ENCODE peak calls at places on chromosome 16, in ten cellular contexts. O is ELR; T is T-helper 2 cell; Q is central memory CD8-positive, alpha-beta T cell; N is ureter; S is omental fat pad; A is tibial artery; W is heart left ventricle; J is kidney; F is NCI-H1105 treated with DMSO at 0.1 percent for 48 hours. L is an unnamed sample.

GRCh38 chr16:51245306-51245705 is 94.2 kb upstream of the SALL1 start:
- DNase-seq in O (no peak), T (no peak), Q (no peak), N (no peak), S (no peak), A (no peak), W (no peak), J (no peak), F (no peak), L (no peak)

GRCh38 chr16:64051826-64052225 is 1070.0 kb downstream of the CDH11 start:
- DNase-seq in O (peak), T (no peak), Q (no peak), N (no peak), S (no peak), A (no peak), W (no peak), J (no peak), F (peak), L (no peak)

GRCh38 chr16:84928679-84929420 is 82.5 kb downstream of the ZDHHC7 start:
- DNase-seq in O (peak), T (no peak), Q (no peak), N (peak), S (no peak), A (peak), W (peak), J (peak), F (no peak), L (peak)

GRCh38 chr16:17493012-17493411 is 22.3 kb upstream of the XYLT1 start:
- DNase-seq in O (no peak), T (no peak), Q (no peak), N (no peak), S (no peak), A (no peak), W (no peak), J (no peak), F (no peak), L (no peak)

GRCh38 chr16:10080031-10080772 is 102.0 kb downstream of the GRIN2A start:
- DNase-seq in O (peak), T (no peak), Q (no peak), N (peak), S (no peak), A (peak), W (peak), J (no peak), F (no peak), L (peak)

GRCh38 chr16:30335598-30336474 is 19.3 kb downstream of the CD2BP2 start:
- DNase-seq in O (peak), T (no peak), Q (no peak), N (peak), S (no peak), A (no peak), W (peak), J (no peak), F (no peak), L (peak)

GRCh38 chr16:19555938-19556778 is 655 bp downstream of the VPS35L start:
- DNase-seq in O (peak), T (no peak), Q (no peak), N (no peak), S (no peak), A (no peak), W (no peak), J (no peak), F (no peak), L (peak)

GRCh38 chr16:24681793-24682192 is 47.7 kb upstream of the TNRC6A start:
- DNase-seq in O (no peak), T (no peak), Q (no peak), N (no peak), S (no peak), A (no peak), W (no peak), J (no peak), F (no peak), L (no peak)

GRCh38 chr16:50478021-50478772 is 70.0 kb upstream of the NKD1 start:
- DNase-seq in O (no peak), T (no peak), Q (no peak), N (no peak), S (no peak), A (no peak), W (no peak), J (no peak), F (peak), L (no peak)

GRCh38 chr16:15643453-15644305 is 725 bp upstream of the MARF1 start:
- DNase-seq in O (peak), T (no peak), Q (no peak), N (no peak), S (no peak), A (no peak), W (peak), J (no peak), F (peak), L (peak)

GRCh38 chr16:65884018-65884417 is 482.5 kb upstream of the CDH5 start:
- DNase-seq in O (peak), T (no peak), Q (no peak), N (no peak), S (no peak), A (no peak), W (no peak), J (no peak), F (no peak), L (no peak)

GRCh38 chr16:58503863-58504688 is 4.1 kb downstream of the NDRG4 start:
- DNase-seq in O (no peak), T (no peak), Q (no peak), N (peak), S (no peak), A (no peak), W (peak), J (peak), F (no peak), L (no peak)

GRCh38 chr16:54145881-54146280 is 140.7 kb downstream of the IRX3 start:
- DNase-seq in O (no peak), T (no peak), Q (no peak), N (no peak), S (no peak), A (no peak), W (no peak), J (no peak), F (no peak), L (no peak)

GRCh38 chr16:4373356-4373908 is 1.8 kb downstream of the VASN start:
- DNase-seq in O (peak), T (no peak), Q (no peak), N (no peak), S (no peak), A (no peak), W (no peak), J (no peak), F (peak), L (no peak)

GRCh38 chr16:89925596-89926079 is 2.5 kb downstream of the TUBB3 start:
- DNase-seq in O (peak), T (no peak), Q (no peak), N (no peak), S (no peak), A (no peak), W (no peak), J (no peak), F (no peak), L (peak)

GRCh38 chr16:30903596-30903995 is 7.2 kb downstream of the CTF1 start:
- DNase-seq in O (peak), T (no peak), Q (no peak), N (no peak), S (no peak), A (no peak), W (no peak), J (no peak), F (no peak), L (peak)

GRCh38 chr16:67011274-67011673 is 17.7 kb upstream of the CBFB start:
- DNase-seq in O (no peak), T (no peak), Q (no peak), N (no peak), S (no peak), A (no peak), W (no peak), J (peak), F (no peak), L (no peak)